ENCODE peak calls at places on chromosomes 12 and 14, in nine cellular contexts. X, O, G, V, M, F, B, Z and T are unnamed samples.

GRCh38 chr14:93997933-93998870 is 1.1 kb downstream of the CCDC197 start:
- DNase-seq in Z (no peak), X (no peak), O (no peak), B (no peak), V (no peak), G (no peak), F (no peak), M (no peak), T (no peak)

GRCh38 chr14:91883770-91884169 is 16.4 kb upstream of the TC2N start:
- DNase-seq in X (peak; percentile 27), O (no peak), G (no peak), M (peak; percentile 88), B (no peak), Z (no peak), F (peak; percentile 87), V (no peak), T (no peak)

GRCh38 chr14:71169028-71169427 is 261.8 kb downstream of the PCNX1 start:
- DNase-seq in M (no peak), X (no peak), O (no peak), V (no peak), Z (no peak), B (no peak), G (no peak), F (no peak), T (no peak)

GRCh38 chr12:51371295-51371953 is 19.8 kb downstream of the GALNT6 start:
- DNase-seq in Z (no peak), B (peak; percentile 98), O (peak; percentile 72), G (peak; percentile 98), F (peak; percentile 78), M (peak; percentile 90), X (peak; percentile 92), V (peak; percentile 91), T (no peak)

GRCh38 chr14:32724864-32725550 is 213.7 kb upstream of the NPAS3 start:
- DNase-seq in X (no peak), O (no peak), F (no peak), G (peak; percentile 93), Z (no peak), V (no peak), B (peak; percentile 7), M (no peak), T (no peak)

GRCh38 chr12:96070670-96071279 is 35.4 kb upstream of the LTA4H start:
- DNase-seq in B (no peak), V (no peak), F (no peak), Z (no peak), O (no peak), M (no peak), G (peak; percentile 28), X (no peak), T (no peak)

GRCh38 chr12:75641031-75641780 is 129.8 kb upstream of the KRR1 start:
- DNase-seq in V (no peak), X (no peak), M (no peak), O (no peak), F (no peak), Z (no peak), B (no peak), G (peak; percentile 99), T (peak; percentile 19)

GRCh38 chr12:68040450-68041075 is 51.3 kb downstream of the IFNG-AS1 start:
- DNase-seq in M (no peak), V (peak; percentile 43), X (peak; percentile 68), B (peak; percentile 81), O (peak; percentile 34), F (peak; percentile 71), Z (peak; percentile 46), G (peak; percentile 68), T (peak; percentile 52)

GRCh38 chr12:111270128-111270651 is 98.7 kb downstream of the PHETA1 start:
- DNase-seq in B (no peak), O (no peak), G (no peak), Z (no peak), X (no peak), M (no peak), V (no peak), F (no peak), T (no peak)

GRCh38 chr14:68979722-68980552 is 835 bp upstream of the ACTN1 start:
- DNase-seq in V (peak; percentile 58), Z (no peak), X (peak; percentile 42), O (no peak), B (peak; percentile 75), G (peak; percentile 78), M (peak; percentile 84), F (no peak), T (no peak)

GRCh38 chr14:105030836-105031396 is 10.0 kb upstream of the CDCA4 start:
- DNase-seq in G (no peak), Z (no peak), B (no peak), M (no peak), V (no peak), X (no peak), O (no peak), F (no peak), T (no peak)

GRCh38 chr14:106556665-106557289 is 1030.4 kb downstream of the TMEM121 start:
- DNase-seq in G (no peak), F (no peak), B (peak; percentile 13), V (peak; percentile 12), Z (peak; percentile 59), O (peak; percentile 62), X (peak; percentile 4), M (no peak), T (peak; percentile 63)

GRCh38 chr14:106549064-106549463 is 1022.7 kb downstream of the TMEM121 start:
- DNase-seq in X (no peak), B (no peak), Z (no peak), O (no peak), G (no peak), F (no peak), M (no peak), V (no peak), T (no peak)

GRCh38 chr14:106547735-106548550 is 1021.6 kb downstream of the TMEM121 start:
- DNase-seq in V (no peak), Z (no peak), M (no peak), B (no peak), O (no peak), X (no peak), G (no peak), F (no peak), T (no peak)

GRCh38 chr14:106551265-106551664 is 1024.9 kb downstream of the TMEM121 start:
- DNase-seq in G (no peak), M (no peak), O (no peak), V (no peak), Z (no peak), X (no peak), F (no peak), B (no peak), T (no peak)
- H3K27ac ChIP-seq in G (no peak overlapping the region), M (no peak overlapping the region), O (no peak overlapping the region), V (no peak overlapping the region), Z (no peak overlapping the region), X (no peak overlapping the region), F (no peak overlapping the region), B (no peak overlapping the region), T (no peak overlapping the region)

DNA sequence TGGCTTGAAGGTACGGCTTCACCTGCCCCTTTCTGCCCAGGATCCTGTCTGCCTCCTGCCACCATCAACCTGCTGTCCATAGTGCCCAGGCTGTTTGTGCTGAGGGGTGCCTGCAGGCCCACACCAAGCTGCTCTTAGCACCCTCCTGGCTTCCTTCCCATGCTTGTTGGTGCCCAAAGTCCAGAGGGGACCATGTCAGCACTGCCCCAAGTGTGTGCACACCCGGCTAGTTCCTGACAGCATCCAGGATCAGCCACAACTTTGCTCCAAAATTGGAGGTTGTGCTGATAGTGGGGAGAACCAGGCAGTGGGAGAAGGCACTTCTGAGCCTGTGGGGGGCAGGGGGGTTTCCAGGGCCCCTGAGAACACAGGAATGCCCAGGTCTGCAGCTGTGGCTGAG is 44.5 kb upstream of the PRPF39 start:
- DNase-seq in O (no peak), F (no peak), M (no peak), B (no peak), V (no peak), X (no peak), Z (no peak), G (no peak), T (no peak)
- H3K36me3 ChIP-seq in O (peaks cover 11% of the 10 kb centered on the region), F (peaks cover 34% of the 10 kb centered on the region), M (peaks cover 23% of the 10 kb centered on the region), B (peaks cover 12% of the 10 kb centered on the region), V (peaks cover 18% of the 10 kb centered on the region), X (peaks cover 12% of the 10 kb centered on the region), Z (peaks cover 10% of the 10 kb centered on the region), G (no peaks in the 10 kb centered on the region), T (no peaks in the 10 kb centered on the region)

DNA sequence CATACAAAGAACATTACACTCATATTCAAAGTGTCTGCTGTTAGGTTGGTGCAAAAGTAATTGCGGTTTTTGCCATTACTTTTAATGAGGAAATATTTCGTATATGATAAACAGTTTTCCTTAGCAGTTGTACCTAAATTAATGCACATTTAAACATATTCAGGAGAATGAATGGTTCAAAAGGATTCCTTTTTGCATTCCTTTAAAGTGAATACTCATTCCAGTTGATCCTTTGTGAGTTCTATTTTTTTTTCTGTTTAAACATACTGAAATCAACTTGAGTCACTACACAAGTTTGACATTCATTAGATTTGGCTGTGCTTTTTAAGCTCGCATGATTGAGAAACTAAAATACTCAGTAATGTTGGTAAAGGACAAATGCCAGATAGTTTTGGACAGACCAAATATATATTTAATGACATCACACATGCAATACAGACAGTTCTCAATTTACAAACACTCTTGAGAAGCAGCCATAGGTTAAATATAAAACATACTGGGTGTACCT is 13.8 kb upstream of the SLC38A2 start:
- DNase-seq in Z (no peak), M (no peak), G (peak; percentile 98), V (peak; percentile 39), B (peak; percentile 96), O (no peak), X (no peak), F (no peak), T (no peak)
- H3K27ac ChIP-seq in Z (no peak overlapping the region), M (peak overlapping the region; percentile 98), G (peak overlapping the region; percentile 98), V (no peak overlapping the region), B (peak overlapping the region; percentile 94), O (no peak overlapping the region), X (peak overlapping the region; percentile 99), F (peak overlapping the region; percentile 100), T (no peak overlapping the region)

GRCh38 chr14:96843137-96843536 is 46.0 kb downstream of the VRK1 start:
- DNase-seq in O (no peak), B (no peak), G (no peak), M (no peak), X (no peak), V (no peak), Z (no peak), F (no peak), T (no peak)

GRCh38 chr14:96847451-96847850 is 50.3 kb downstream of the VRK1 start:
- DNase-seq in O (no peak), M (no peak), B (no peak), X (no peak), Z (no peak), F (no peak), V (no peak), G (no peak), T (no peak)

GRCh38 chr14:96839251-96839650 is 42.1 kb downstream of the VRK1 start:
- DNase-seq in G (no peak), X (no peak), Z (no peak), F (no peak), M (no peak), B (no peak), V (no peak), O (no peak), T (no peak)

DNA sequence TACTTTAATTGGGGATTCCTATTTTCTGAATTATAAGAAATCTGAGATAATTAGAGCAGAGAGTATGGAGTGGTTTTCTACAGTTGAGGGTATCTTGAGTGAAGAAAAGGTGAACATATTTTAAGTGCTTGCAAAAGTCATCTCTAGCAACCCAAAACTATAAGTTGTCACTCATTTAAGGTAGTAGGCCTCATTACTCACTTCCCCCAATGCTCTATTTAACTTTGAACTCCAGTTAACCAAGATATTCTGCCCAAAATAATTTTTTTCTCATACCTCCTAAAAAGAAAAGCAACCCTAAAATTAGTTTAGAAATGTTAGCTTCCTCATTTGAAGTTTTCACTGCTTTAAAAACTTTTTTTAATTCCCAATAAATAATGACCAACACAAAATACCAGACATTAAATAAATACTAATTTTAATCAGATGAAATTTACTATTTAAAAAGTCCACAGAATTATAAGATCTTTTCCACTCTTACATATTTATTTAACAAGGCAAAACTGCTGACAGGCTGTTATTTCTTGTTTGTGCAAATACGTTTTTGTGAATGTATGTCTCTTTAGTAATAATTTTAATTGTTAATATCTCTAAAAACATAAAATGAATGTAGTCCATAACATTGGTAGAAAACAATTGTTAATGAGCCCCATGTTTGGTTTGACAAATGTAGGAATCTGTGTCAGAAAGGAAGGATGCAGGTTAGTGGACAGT is 47.8 kb downstream of the VRK1 start:
- DNase-seq in B (no peak), O (no peak), Z (no peak), F (no peak), V (no peak), G (no peak), M (no peak), X (no peak), T (no peak)
- H3K36me3 ChIP-seq in B (peaks cover 42% of the 10 kb centered on the region), O (peaks cover 5% of the 10 kb centered on the region), Z (no peaks in the 10 kb centered on the region), F (no peaks in the 10 kb centered on the region), V (peaks cover 2% of the 10 kb centered on the region), G (no peaks in the 10 kb centered on the region), M (no peaks in the 10 kb centered on the region), X (no peaks in the 10 kb centered on the region), T (no peaks in the 10 kb centered on the region)